ENCODE peak calls at places on chromosomes 12 and 14, in ten cellular contexts. Q, M, I, G, L, N, P, Y, C and O are unnamed samples.

GRCh38 chr14:34496679-34497513 is 34.9 kb upstream of the SPTSSA start:
- DNase-seq in Q (peak), M (peak), I (peak), G (peak), L (peak), N (peak), P (peak), Y (peak), C (peak), O (peak)

GRCh38 chr12:127170271-127171180 is 1096.4 kb upstream of the TMEM132C start:
- DNase-seq in Q (no peak), M (no peak), I (no peak), G (no peak), L (no peak), N (no peak), P (no peak), Y (peak), C (no peak), O (no peak)

GRCh38 chr14:53338192-53338591 is 185.1 kb upstream of the DDHD1 start:
- DNase-seq in Q (no peak), M (no peak), I (no peak), G (no peak), L (no peak), N (no peak), P (no peak), Y (peak), C (no peak), O (no peak)

GRCh38 chr12:122204829-122205589 is 1.5 kb downstream of the B3GNT4 start:
- DNase-seq in Q (no peak), M (no peak), I (no peak), G (no peak), L (no peak), N (no peak), P (no peak), Y (no peak), C (no peak), O (no peak)

GRCh38 chr12:27436029-27436428 is 10.5 kb upstream of the SMCO2 start:
- DNase-seq in Q (no peak), M (no peak), I (no peak), G (peak), L (no peak), N (no peak), P (no peak), Y (no peak), C (no peak), O (no peak)

GRCh38 chr12:121144416-121144914 is 11.8 kb downstream of the P2RX7 start:
- DNase-seq in Q (no peak), M (no peak), I (peak), G (no peak), L (no peak), N (no peak), P (no peak), Y (peak), C (no peak), O (no peak)

GRCh38 chr14:68591786-68592185 is 201.1 kb downstream of the ZFP36L1 start:
- DNase-seq in Q (no peak), M (no peak), I (no peak), G (no peak), L (no peak), N (no peak), P (no peak), Y (no peak), C (no peak), O (no peak)

GRCh38 chr12:121080909-121081308 is 41.9 kb upstream of the OASL start:
- DNase-seq in Q (no peak), M (no peak), I (no peak), G (no peak), L (no peak), N (no peak), P (no peak), Y (no peak), C (no peak), O (no peak)

GRCh38 chr14:105313381-105314286 is 914 bp upstream of the PACS2 start:
- DNase-seq in Q (peak), M (no peak), I (peak), G (no peak), L (peak), N (peak), P (peak), Y (no peak), C (peak), O (peak)

GRCh38 chr12:78928200-78929074 is 63.9 kb downstream of the SYT1 start:
- DNase-seq in Q (no peak), M (no peak), I (no peak), G (peak), L (no peak), N (no peak), P (no peak), Y (peak), C (no peak), O (no peak)

DNA sequence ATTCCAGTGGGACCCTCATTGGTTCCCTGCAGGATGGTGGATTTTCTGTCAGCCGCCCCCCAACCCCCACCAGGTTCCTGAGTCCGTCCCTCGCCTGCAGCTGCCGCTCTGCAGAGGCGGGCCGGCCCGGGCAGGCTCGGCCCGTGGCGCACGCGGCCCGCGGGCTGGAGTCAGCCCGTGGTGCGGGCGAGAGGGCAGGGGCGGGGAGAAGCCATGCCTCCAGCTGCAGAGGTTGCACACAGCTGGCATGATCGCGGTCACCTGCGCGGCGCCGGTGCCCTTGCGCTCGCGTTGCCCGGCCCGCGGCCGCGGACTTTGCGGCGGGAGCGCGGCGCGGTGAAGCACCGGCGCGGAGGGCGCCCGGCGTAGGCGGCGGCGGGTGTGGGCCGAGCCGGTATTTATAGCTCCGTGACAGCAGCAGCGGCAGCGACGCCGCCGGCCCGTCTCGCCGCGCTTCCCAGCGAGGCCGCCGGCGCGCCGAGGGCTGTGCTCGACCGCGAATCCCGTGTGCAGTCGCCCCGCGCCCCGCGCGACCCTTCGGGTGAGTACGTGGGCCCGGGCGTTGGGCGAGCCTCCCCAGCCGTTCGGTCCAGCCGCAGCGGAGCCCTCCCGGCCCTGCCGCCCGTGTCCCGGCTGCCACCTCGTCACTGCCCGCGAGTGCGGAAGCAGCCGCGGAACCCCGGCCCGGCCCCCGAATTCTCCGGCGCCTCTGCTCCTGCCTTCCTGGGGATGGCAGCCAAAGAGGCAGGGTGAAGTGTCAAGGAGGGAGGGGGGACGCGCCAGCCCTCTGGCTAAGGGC is at the start of gene TMEM117:
- DNase-seq in Q (peak), M (peak), I (peak), G (peak), L (peak), N (peak), P (peak), Y (peak), C (peak), O (peak)
- TF ChIP-seq POLR2A in Q (no peak), M (peak), I (peak), G (peak), L (peak), N (peak), P (no peak), Y (peak), C (peak), O (peak)

DNA sequence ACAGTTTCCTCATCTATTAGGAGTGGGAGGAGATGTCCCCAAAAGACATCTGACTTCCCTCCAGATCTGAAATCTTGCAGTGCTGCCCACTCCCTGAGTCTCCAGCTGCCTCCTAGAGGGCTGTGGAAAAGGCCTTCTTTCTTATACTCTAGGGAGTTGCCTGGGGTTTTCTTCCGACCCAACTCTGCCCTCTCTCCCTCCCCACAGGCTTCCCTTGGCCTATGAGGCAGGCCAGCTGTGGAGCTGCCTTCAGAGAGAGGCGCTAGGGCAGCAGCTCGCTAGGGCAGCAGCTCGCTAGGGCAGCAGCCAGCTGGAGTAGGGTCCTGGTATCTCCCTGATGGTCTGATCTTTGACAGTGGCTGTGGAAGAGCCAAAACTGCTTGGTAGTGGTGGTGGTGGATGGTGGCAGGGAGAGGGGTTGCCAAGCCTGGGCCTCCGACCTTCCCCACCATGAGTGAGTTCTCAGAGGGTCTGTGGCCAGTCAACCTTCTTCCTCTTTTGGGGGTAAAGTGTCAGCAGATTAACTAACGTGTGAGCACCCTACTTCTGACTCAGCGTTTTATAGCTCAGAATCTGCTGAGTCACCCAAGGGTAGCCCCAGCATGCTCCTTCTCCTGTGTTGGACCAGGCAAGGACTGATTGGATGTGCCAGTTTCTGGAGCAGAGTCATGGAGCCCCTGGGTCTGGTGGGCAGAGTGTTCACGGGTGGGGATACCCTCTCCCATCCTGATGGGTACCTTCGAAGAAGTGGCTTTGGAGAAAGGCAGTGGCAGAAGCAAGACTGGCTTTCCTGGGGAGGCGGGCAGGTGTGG is 2.3 kb downstream of the SLC48A1 start:
- DNase-seq in Q (no peak), M (no peak), I (peak), G (no peak), L (no peak), N (no peak), P (peak), Y (no peak), C (no peak), O (peak)
- TF ChIP-seq POLR2A in Q (no peak), M (no peak), I (no peak), G (no peak), L (no peak), N (no peak), P (no peak), Y (no peak), C (no peak), O (peak)

GRCh38 chr14:31204593-31205534 is 2.7 kb downstream of the HECTD1 start:
- DNase-seq in Q (no peak), M (no peak), I (no peak), G (no peak), L (no peak), N (no peak), P (no peak), Y (no peak), C (no peak), O (peak)

GRCh38 chr14:31205681-31206535 is 1.7 kb downstream of the HECTD1 start:
- DNase-seq in Q (no peak), M (no peak), I (peak), G (peak), L (no peak), N (no peak), P (no peak), Y (peak), C (no peak), O (peak)

GRCh38 chr14:31207287-31207745 is 277 bp downstream of the HECTD1 start:
- DNase-seq in Q (no peak), M (no peak), I (no peak), G (no peak), L (no peak), N (no peak), P (no peak), Y (no peak), C (no peak), O (no peak)

GRCh38 chr14:31207746-31208545 is at the start of gene HECTD1:
- DNase-seq in Q (peak), M (peak), I (peak), G (peak), L (peak), N (peak), P (peak), Y (peak), C (peak), O (peak)

GRCh38 chr14:31206536-31207286 is 882 bp downstream of the HECTD1 start:
- DNase-seq in Q (peak), M (no peak), I (peak), G (peak), L (peak), N (peak), P (peak), Y (no peak), C (peak), O (peak)
- TF ChIP-seq POLR2A in Q (no peak), M (no peak), I (no peak), G (no peak), L (no peak), N (no peak), P (no peak), Y (no peak), C (no peak), O (no peak)

DNA sequence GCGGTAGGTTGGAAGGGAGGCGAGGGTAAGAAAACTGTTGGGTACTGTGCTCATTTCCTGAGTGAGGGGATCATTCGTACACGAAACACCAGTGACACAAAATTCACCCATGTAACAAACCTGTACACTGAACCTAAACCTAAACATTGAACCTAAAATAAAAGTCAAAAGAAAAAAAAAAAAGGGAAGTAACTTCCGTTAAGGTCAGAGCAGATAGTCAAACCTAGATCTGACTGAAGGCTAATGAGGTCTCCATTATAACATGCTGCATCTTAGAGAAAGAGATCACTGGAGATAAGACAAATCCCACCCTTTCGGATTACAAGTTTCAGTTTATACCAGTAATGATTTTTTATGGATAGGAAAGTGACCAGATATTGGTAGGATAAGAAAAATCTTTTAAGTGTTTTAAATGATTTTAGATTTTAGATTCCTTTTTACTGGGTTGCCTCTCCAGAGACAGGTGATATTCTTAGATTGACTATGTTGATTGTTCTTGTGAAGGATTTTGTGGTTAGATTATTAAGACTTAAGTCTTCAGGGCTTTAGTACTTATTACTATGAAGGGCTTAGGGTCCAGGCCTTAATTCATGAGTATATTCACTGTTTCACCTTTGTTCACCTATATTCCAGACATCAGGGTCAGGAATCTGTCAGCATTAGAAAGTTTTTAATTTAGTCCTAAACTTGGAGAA is 11.2 kb upstream of the NCKAP1L start:
- DNase-seq in Q (no peak), M (no peak), I (peak), G (no peak), L (no peak), N (no peak), P (no peak), Y (no peak), C (no peak), O (no peak)
- TF ChIP-seq POLR2A in Q (no peak), M (no peak), I (no peak), G (no peak), L (no peak), N (no peak), P (no peak), Y (no peak), C (no peak), O (no peak)